ENCODE peak calls at places on chromosomes 4 and X, in six cellular contexts. R is osteocyte, S is Calu3, W is PC-3, V is AG04450, Q is MCF 10A. P is an unnamed sample.

GRCh38 chr4:24914460-24914859 is 1.6 kb upstream of the CCDC149 start:
- DNase-seq in R (no peak), V (no peak), Q (no peak), W (no peak), S (no peak), P (no peak)

GRCh38 chr4:172305698-172306097 is 492.5 kb downstream of the GALNTL6 start:
- DNase-seq in R (no peak), S (no peak), V (no peak), Q (no peak), W (no peak), P (no peak)

GRCh38 chr4:145816091-145816490 is 122.5 kb downstream of the ZNF827 start:
- DNase-seq in W (no peak), R (no peak), V (no peak), S (no peak), Q (no peak), P (no peak)

GRCh38 chr4:29405151-29405550 is 1315.0 kb upstream of the PCDH7 start:
- DNase-seq in Q (no peak), S (no peak), V (no peak), W (no peak), R (no peak), P (no peak)

GRCh38 chr4:126986828-126987227 is 645.9 kb upstream of the INTU start:
- DNase-seq in V (peak; percentile 7), R (no peak), W (peak; percentile 47), S (no peak), Q (peak; percentile 3), P (no peak)

GRCh38 chr4:95204873-95205272 is 343.9 kb downstream of the UNC5C start:
- DNase-seq in W (peak; percentile 34), S (peak; percentile 31), V (no peak), Q (peak; percentile 47), R (no peak), P (no peak)

GRCh38 chr4:3489451-3489962 is 26.4 kb downstream of the DOK7 start:
- DNase-seq in R (no peak), W (no peak), V (no peak), Q (no peak), S (no peak), P (no peak)

GRCh38 chr4:188428935-188429334 is 289.7 kb downstream of the TRIML1 start:
- DNase-seq in W (peak; percentile 31), S (no peak), V (no peak), R (no peak), Q (peak; percentile 71), P (no peak)

GRCh38 chr4:153249199-153250154 is 45.2 kb downstream of the TRIM2 start:
- DNase-seq in S (peak; percentile 83), R (peak; percentile 91), W (peak; percentile 73), Q (peak; percentile 57), V (peak; percentile 10), P (peak; percentile 42)

GRCh38 chr4:127610488-127610887 is 22.3 kb upstream of the INTU start:
- DNase-seq in Q (no peak), V (no peak), R (no peak), S (no peak), W (no peak), P (no peak)

GRCh38 chrX:46694549-46694948 is 64.4 kb downstream of the SLC9A7 start:
- DNase-seq in V (no peak), S (no peak), W (no peak), Q (no peak), R (no peak), P (no peak)

GRCh38 chr4:177182156-177182555 is 127.5 kb upstream of the NEIL3 start:
- DNase-seq in Q (no peak), W (no peak), R (no peak), V (no peak), S (no peak), P (no peak)

GRCh38 chr4:152991361-152991760 is 55.2 kb downstream of the FHDC1 start:
- DNase-seq in V (no peak), R (no peak), Q (no peak), W (no peak), S (no peak), P (no peak)

GRCh38 chr4:44985152-44985551 is 258.8 kb upstream of the GNPDA2 start:
- DNase-seq in V (no peak), Q (no peak), R (no peak), S (no peak), W (no peak), P (no peak)

GRCh38 chr4:185933078-185933581 is 121.1 kb upstream of the SORBS2 start:
- DNase-seq in S (no peak), W (peak; percentile 28), R (no peak), Q (peak; percentile 34), V (no peak), P (no peak)

GRCh38 chr4:22932326-22932725 is 239.6 kb downstream of the GBA3 start:
- DNase-seq in W (no peak), S (no peak), V (no peak), Q (peak; percentile 1), R (no peak), P (no peak)

GRCh38 chr4:118410143-118410542 is 57.3 kb upstream of the PRSS12 start:
- DNase-seq in S (no peak), R (no peak), W (peak; percentile 29), Q (peak; percentile 41), V (peak; percentile 59), P (no peak)

GRCh38 chr4:182212211-182212761 is 30.9 kb upstream of the TENM3 start:
- DNase-seq in V (no peak), Q (no peak), R (no peak), W (no peak), S (no peak), P (no peak)

GRCh38 chr4:86034616-86035015 is 325.2 kb downstream of the MAPK10 start:
- DNase-seq in R (no peak), V (no peak), Q (no peak), W (no peak), S (no peak), P (no peak)
- TF ChIP-seq CTCF in R (no peak), V (no peak), Q (no peak), W (no peak), S (no peak), P (no peak)

DNA sequence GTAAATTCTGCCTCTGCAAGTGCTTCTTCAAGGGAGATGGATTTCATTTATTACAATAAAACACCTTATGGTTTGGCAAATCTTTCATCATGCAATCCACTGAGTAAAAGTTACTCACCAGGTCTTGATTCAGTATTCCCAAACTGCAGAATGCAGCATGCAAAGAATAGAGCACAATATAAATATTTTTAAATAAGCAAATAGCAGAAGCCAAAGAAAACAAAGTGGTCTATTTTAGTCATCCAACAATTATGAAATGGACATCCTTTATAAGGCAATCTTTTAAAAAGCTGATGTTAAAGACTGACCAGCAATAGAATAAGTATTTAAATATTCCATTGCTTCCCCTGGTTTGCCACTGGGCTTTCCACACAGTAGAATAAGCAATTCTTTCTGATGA is 59.5 kb downstream of the SLC39A8 start:
- DNase-seq in R (no peak), S (no peak), Q (peak; percentile 61), W (no peak), V (no peak), P (no peak)
- TF ChIP-seq CTCF in R (no peak), S (no peak), Q (no peak), W (no peak), V (no peak), P (no peak)

DNA sequence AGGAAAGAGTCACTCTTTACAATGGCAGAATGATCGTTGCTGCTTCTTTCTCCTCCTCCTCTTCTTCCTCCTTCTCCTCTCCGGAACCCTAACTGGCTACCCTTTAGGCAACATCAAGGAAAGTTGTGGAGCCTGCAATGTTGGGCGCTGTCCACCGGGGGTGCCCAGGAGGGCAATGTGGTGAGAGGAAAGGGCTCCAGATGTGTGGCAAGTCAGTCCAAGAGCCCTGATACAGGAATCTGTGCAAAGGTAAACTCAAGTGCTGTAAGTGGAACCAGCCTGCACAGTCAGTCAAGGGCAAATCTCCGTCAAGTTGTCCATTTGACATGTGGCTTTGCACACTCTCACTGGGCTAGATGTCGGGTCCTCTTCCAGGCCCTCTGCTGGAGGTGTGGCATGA is 2.8 kb downstream of the RTL5 start:
- DNase-seq in W (peak; percentile 44), Q (peak; percentile 16), R (no peak), V (no peak), S (peak; percentile 43), P (no peak)
- TF ChIP-seq CTCF in W (peak; percentile 70), Q (peak; percentile 10), R (peak; percentile 41), V (peak; percentile 38), S (no peak), P (no peak)

GRCh38 chr4:89641367-89641687 is 195.6 kb downstream of the SNCA start:
- DNase-seq in R (no peak), Q (no peak), V (no peak), S (no peak), W (no peak), P (no peak)
- TF ChIP-seq CTCF in R (peak; percentile 31), Q (no peak), V (no peak), S (no peak), W (peak; percentile 16), P (no peak)

GRCh38 chr4:123578276-123579014 is 181.8 kb downstream of the SPRY1 start:
- DNase-seq in W (no peak), V (no peak), Q (no peak), R (no peak), S (no peak), P (no peak)

GRCh38 chr4:123583043-123583442 is 186.4 kb downstream of the SPRY1 start:
- DNase-seq in S (no peak), V (no peak), Q (no peak), W (no peak), R (no peak), P (no peak)

GRCh38 chr4:123581802-123582201 is 185.2 kb downstream of the SPRY1 start:
- DNase-seq in S (no peak), Q (no peak), W (no peak), R (no peak), V (no peak), P (no peak)

GRCh38 chr4:123579961-123580360 is 183.4 kb downstream of the SPRY1 start:
- DNase-seq in S (no peak), V (no peak), R (no peak), W (no peak), Q (no peak), P (no peak)

GRCh38 chr4:123580981-123581664 is 184.5 kb downstream of the SPRY1 start:
- DNase-seq in V (no peak), Q (no peak), W (no peak), R (no peak), S (peak; percentile 12), P (no peak)
- TF ChIP-seq CTCF in V (no peak), Q (peak; percentile 13), W (no peak), R (no peak), S (no peak), P (no peak)

P was measured in omental fat pad.